ENCODE peak calls at places on chromosomes 11 and 22, in eight cellular contexts. E, K, A, L, R, G, S and C are unnamed samples.

GRCh38 chr11:8018742-8019631 is 31.9 kb downstream of the EIF3F start:
- DNase-seq in K (peak), R (peak), A (peak), G (no peak), S (peak), L (peak), E (peak), C (no peak)

GRCh38 chr22:48897638-48897954 is 930.1 kb downstream of the BRD1 start:
- DNase-seq in R (no peak), K (no peak), G (no peak), A (no peak), L (no peak), E (no peak), S (no peak), C (no peak)

GRCh38 chr11:1410366-1411291 is 20.9 kb downstream of the BRSK2 start:
- DNase-seq in E (no peak), R (no peak), S (no peak), K (no peak), G (no peak), L (no peak), A (no peak), C (no peak)

GRCh38 chr22:17878186-17878694 is 104.0 kb upstream of the BID start:
- DNase-seq in L (no peak), A (no peak), R (no peak), S (no peak), E (no peak), G (no peak), K (no peak), C (no peak)

GRCh38 chr11:131674051-131674755 is 303.8 kb downstream of the NTM start:
- DNase-seq in R (no peak), K (peak), S (peak), G (peak), A (no peak), L (peak), E (no peak), C (no peak)

GRCh38 chr11:83557638-83558037 is 271.5 kb upstream of the CCDC90B start:
- DNase-seq in G (no peak), L (no peak), E (no peak), S (no peak), A (no peak), R (no peak), K (no peak), C (no peak)

GRCh38 chr11:126140106-126140931 is 71.1 kb downstream of the RPUSD4 start:
- DNase-seq in G (no peak), R (no peak), L (no peak), E (no peak), A (no peak), K (no peak), S (no peak), C (no peak)

GRCh38 chr11:93216511-93217121 is 18.8 kb upstream of the SLC36A4 start:
- DNase-seq in S (no peak), E (no peak), L (no peak), K (no peak), G (no peak), R (no peak), A (no peak), C (no peak)

GRCh38 chr22:23104109-23104971 is 34.0 kb downstream of the GNAZ start:
- DNase-seq in K (no peak), R (no peak), L (no peak), E (no peak), G (no peak), A (no peak), S (no peak), C (no peak)

GRCh38 chr22:28711820-28712777 is 29.5 kb downstream of the CHEK2 start:
- DNase-seq in S (peak), E (no peak), R (no peak), G (peak), A (no peak), L (no peak), K (peak), C (no peak)

GRCh38 chr11:5737091-5737490 is 843 bp downstream of the OR56B1 start:
- DNase-seq in R (no peak), A (no peak), G (no peak), S (peak), L (no peak), E (no peak), K (no peak), C (no peak)

GRCh38 chr11:132357811-132358572 is 987.6 kb downstream of the NTM start:
- DNase-seq in S (no peak), A (no peak), L (no peak), R (no peak), G (no peak), E (no peak), K (no peak), C (no peak)

GRCh38 chr22:41826001-41826400 is 6.9 kb upstream of the SREBF2 start:
- DNase-seq in L (no peak), G (no peak), E (no peak), R (no peak), A (no peak), K (no peak), S (no peak), C (no peak)

GRCh38 chr11:19345519-19345847 is 104.7 kb upstream of the E2F8 start:
- DNase-seq in L (peak), K (peak), S (no peak), E (no peak), A (no peak), R (no peak), G (no peak), C (no peak)

GRCh38 chr11:30585067-30585891 is 874 bp downstream of the MPPED2 start:
- DNase-seq in L (peak), A (no peak), G (no peak), K (peak), E (no peak), S (no peak), R (peak), C (no peak)

GRCh38 chr22:36331912-36332622 is 55.7 kb downstream of the MYH9 start:
- DNase-seq in K (peak), G (peak), E (peak), R (peak), S (peak), A (peak), L (no peak), C (no peak)

GRCh38 chr11:80031014-80031565 is 590.3 kb upstream of the TENM4 start:
- DNase-seq in S (no peak), G (no peak), K (no peak), L (no peak), A (no peak), E (no peak), R (no peak), C (no peak)

GRCh38 chr11:83115551-83115950 is 41.4 kb upstream of the PCF11 start:
- DNase-seq in A (no peak), L (no peak), R (no peak), G (no peak), E (no peak), S (no peak), K (peak), C (no peak)

GRCh38 chr11:86519064-86519911 is 144.6 kb downstream of the CCDC81 start:
- DNase-seq in K (peak), A (no peak), E (no peak), G (no peak), L (no peak), S (peak), R (no peak), C (no peak)

GRCh38 chr11:1165256-1166041 is 7.7 kb downstream of the MUC5AC start:
- DNase-seq in E (no peak), S (no peak), L (peak), A (no peak), G (no peak), R (peak), K (no peak), C (no peak)

GRCh38 chr11:6468712-6469495 is 4.8 kb downstream of the TRIM3 start:
- DNase-seq in K (peak), E (no peak), A (no peak), L (peak), S (peak), G (no peak), R (peak), C (no peak)

GRCh38 chr22:35023692-35024363 is 42.1 kb upstream of the ISX start:
- DNase-seq in K (peak), R (peak), A (peak), G (peak), S (no peak), E (no peak), L (peak), C (no peak)

GRCh38 chr11:65868076-65868667 is 4.4 kb downstream of the EFEMP2 start:
- DNase-seq in L (no peak), R (peak), A (no peak), G (no peak), S (no peak), E (peak), K (peak), C (no peak)

GRCh38 chr22:47627561-47628253 is 865.3 kb downstream of the TBC1D22A start:
- DNase-seq in L (no peak), A (no peak), S (no peak), R (no peak), G (peak), K (peak), E (no peak), C (no peak)

GRCh38 chr11:121610706-121611105 is 157.9 kb upstream of the SORL1-AS1 start:
- DNase-seq in R (no peak), S (no peak), G (no peak), L (no peak), K (no peak), E (no peak), A (no peak), C (no peak)

GRCh38 chr11:69144719-69145365 is 10.9 kb upstream of the SMIM38 start:
- DNase-seq in L (no peak), A (no peak), K (no peak), S (peak), G (no peak), R (no peak), E (no peak), C (no peak)

GRCh38 chr11:13003726-13004493 is 5.2 kb upstream of the RASSF10 start:
- DNase-seq in A (no peak), S (no peak), E (no peak), R (no peak), G (no peak), K (no peak), L (no peak), C (no peak)

GRCh38 chr22:31144223-31144622 is 3.9 kb upstream of the PLA2G3 start:
- DNase-seq in E (no peak), S (peak), G (peak), L (no peak), A (no peak), R (no peak), K (no peak), C (no peak)

GRCh38 chr22:38034278-38034882 is 22.8 kb upstream of the PICK1 start:
- DNase-seq in G (peak), S (peak), A (no peak), K (peak), R (peak), L (no peak), E (no peak), C (no peak)

GRCh38 chr11:34072831-34073230 is 21.3 kb downstream of the CAPRIN1 start:
- DNase-seq in A (no peak), R (no peak), G (peak), L (no peak), K (no peak), E (no peak), S (peak), C (no peak)

GRCh38 chr11:1531418-1531817 is 40.7 kb downstream of the DUSP8 start:
- DNase-seq in G (no peak), K (no peak), E (no peak), R (no peak), A (no peak), L (no peak), S (no peak), C (no peak)

GRCh38 chr11:111974451-111974850 is 37.3 kb downstream of the DIXDC1 start:
- DNase-seq in L (no peak), E (no peak), K (no peak), A (no peak), R (no peak), S (no peak), G (no peak), C (no peak)

GRCh38 chr11:12185914-12186313 is 75.5 kb downstream of the MICAL2 start:
- DNase-seq in K (peak), R (no peak), A (no peak), L (no peak), G (no peak), S (peak), E (no peak), C (no peak)

GRCh38 chr11:57131080-57131790 is 50.5 kb upstream of the LRRC55 start:
- DNase-seq in E (no peak), A (no peak), K (peak), G (peak), R (no peak), S (peak), L (no peak), C (peak)

GRCh38 chr22:22022255-22022840 is 39.8 kb upstream of the TOP3B start:
- DNase-seq in L (no peak), K (no peak), A (no peak), R (no peak), G (no peak), S (no peak), E (no peak), C (no peak)

GRCh38 chr11:73382747-73383146 is 6.5 kb downstream of the RELT start:
- DNase-seq in E (no peak), A (no peak), G (no peak), K (no peak), S (no peak), L (no peak), R (no peak), C (no peak)
- H3K4me3 ChIP-seq in E (no peak), A (no peak), G (no peak), K (no peak), S (no peak), L (no peak), R (no peak), C (no peak)

GRCh38 chr11:64863381-64864060 is 14.9 kb downstream of the EHD1 start:
- DNase-seq in R (peak), L (no peak), E (no peak), A (no peak), K (no peak), G (no peak), S (no peak), C (no peak)

GRCh38 chr11:64864135-64864472 is 14.3 kb downstream of the EHD1 start:
- DNase-seq in A (no peak), E (no peak), G (no peak), L (no peak), R (no peak), K (no peak), S (no peak), C (no peak)

GRCh38 chr11:64866173-64866491 is 12.3 kb downstream of the EHD1 start:
- DNase-seq in K (no peak), S (no peak), A (no peak), E (no peak), G (no peak), R (no peak), L (no peak), C (no peak)

GRCh38 chr11:64864473-64865285 is 13.7 kb downstream of the EHD1 start:
- DNase-seq in E (no peak), A (no peak), R (peak), L (no peak), K (no peak), G (no peak), S (peak), C (no peak)

DNA sequence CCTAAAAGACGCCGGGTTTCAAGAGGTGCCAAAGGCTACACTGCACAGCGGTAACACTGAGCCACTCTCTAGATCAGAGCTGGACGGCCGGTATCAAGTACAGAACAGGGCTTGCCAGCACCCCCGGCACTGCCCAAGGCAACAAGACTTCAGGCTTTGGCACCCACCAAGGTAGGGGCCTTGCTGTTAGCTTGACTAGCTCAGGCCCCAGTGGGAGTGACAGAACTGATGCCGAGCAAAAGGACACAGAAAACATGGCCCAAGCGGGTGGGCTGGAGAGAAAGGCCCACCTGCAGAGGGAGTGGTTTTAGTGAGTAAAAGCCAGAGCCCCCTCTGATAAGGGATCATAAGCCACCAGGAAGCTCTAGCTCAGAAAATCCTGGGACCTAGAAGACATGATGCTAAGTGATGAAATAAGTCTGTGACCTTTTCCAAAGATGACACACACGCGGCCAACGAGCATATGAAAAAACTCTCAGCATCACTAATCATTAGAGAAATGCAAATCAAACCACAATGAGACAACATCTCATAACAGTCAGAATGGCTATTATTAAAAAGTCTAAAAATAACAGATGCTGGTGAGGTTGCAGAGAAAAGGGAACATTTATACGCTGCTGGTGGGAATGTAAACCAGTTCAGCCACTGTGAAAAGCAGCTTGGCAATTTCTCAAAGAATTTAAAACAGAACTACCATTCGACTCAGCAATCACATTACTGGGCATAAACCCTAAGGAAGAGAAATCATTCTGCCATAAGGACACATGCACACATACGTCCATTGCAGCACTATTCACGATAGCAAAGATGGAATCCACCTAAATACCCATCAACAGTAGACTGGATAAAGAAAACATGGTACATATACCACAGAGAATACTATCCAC is 12.9 kb downstream of the EHD1 start:
- DNase-seq in L (no peak), K (no peak), G (no peak), S (peak), A (no peak), E (no peak), R (no peak), C (no peak)
- H3K4me3 ChIP-seq in L (no peak), K (no peak), G (no peak), S (no peak), A (peak), E (peak), R (no peak), C (no peak)

DNA sequence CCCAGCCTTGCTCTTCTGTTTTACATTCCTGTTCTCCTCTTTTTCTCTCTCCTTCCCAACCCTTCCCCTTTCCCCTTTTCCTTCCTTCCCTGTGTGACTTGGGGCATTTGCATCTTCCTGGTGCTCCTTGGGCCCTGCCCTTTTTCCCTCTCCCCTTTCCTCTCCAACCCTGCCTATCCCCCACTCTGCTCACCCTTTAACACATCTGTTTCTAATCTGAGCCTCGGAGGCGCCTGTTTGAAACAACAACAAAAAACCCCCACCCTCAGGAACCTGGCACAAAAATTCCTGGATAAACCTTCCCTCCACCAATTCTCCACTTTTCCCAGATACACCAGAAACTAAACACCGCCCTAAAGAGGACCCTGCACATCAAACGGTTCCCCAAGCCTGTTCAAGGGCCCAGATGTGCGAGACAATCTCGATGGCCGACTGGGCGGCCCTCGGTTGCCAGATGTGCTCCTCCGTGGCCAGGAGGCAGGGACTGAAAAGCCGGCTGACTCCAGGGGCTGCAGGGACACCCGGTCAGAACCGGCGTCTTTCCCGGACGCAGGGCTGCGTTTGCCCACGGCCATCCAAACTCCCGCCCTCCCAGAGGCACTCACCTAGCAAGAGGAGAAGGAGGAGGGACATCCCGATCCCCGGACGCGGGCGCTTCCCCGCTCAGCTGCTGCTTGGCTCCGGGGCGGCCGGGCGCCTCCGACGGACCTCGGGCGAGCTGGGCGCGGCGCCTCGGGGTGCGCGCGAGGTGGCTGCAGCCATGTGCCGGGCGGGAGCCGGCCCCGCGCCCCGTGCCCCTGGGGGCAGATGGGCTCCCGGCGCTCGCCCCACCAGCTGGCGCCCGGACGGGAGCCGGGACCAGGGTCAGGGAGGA is 503 bp downstream of the CLMP start:
- DNase-seq in L (peak), G (no peak), K (peak), A (no peak), E (no peak), R (no peak), S (peak), C (no peak)
- H3K4me3 ChIP-seq in L (peak), G (peak), K (peak), A (no peak), E (peak), R (peak), S (peak), C (no peak)

DNA sequence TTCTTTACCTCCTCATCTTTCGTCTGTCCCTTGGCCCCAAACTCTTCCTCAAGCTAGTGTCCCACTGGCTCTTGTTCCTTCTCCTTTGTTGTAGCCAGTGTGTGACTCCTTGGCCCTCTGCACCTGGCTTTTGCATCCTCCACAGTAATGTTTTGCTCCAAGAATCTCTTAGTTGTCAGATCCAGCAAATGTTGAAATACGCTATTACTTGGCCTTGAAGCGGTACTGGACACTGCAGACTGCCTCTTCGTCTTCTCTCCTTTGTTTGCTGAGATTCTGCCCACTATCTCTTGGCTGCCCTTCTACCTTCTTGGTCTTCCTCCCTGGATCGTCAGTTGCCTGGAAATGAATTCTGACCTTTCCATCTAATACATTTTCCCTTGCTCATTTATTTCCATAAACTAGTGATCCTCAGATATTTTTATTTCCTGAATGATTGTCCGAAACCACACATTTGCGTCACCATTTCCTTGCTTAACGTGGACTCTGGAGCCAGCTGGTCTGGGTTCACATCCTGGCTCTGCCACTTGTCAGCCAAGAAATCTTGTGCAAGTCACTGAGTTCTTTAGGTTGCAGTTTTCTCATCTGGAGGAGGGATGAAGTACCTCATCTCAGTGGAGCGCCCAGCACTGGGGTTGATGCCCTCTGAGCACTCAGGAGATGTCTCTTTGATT is 113.6 kb downstream of the LDLRAD3 start:
- DNase-seq in S (no peak), G (no peak), K (no peak), E (no peak), L (no peak), A (no peak), R (no peak), C (no peak)
- H3K4me3 ChIP-seq in S (no peak), G (no peak), K (no peak), E (no peak), L (no peak), A (no peak), R (no peak), C (no peak)